ENCODE peak calls at places on chromosomes 16 and 17, in nine cellular contexts. U is stomach, K is ovary, W is esophagus squamous epithelium, P is right lobe of liver, J is IMR-90, Z is body of pancreas, H is Peyer's patch, C is GM12878. T is an unnamed sample. For H3K36me3, the result is how much of the 10 kb centered on the place peaks cover.

GRCh38 chr17:61251939-61252865 is 147.4 kb upstream of the TBX2 start:
- DNase-seq in U (peak), K (peak), W (peak), P (peak), J (peak), Z (peak), H (peak), C (no peak), T (peak)

GRCh38 chr17:72603346-72604242 is 482.8 kb downstream of the SOX9 start:
- DNase-seq in U (no peak), K (no peak), W (no peak), P (no peak), J (peak), Z (no peak), H (no peak), C (no peak), T (no peak)

GRCh38 chr17:45270828-45271418 is 9.0 kb upstream of the SPATA32 start:
- DNase-seq in U (no peak), K (no peak), W (no peak), P (no peak), J (no peak), Z (no peak), H (peak), C (no peak), T (no peak)

GRCh38 chr17:55420776-55421178 is 858 bp downstream of the MMD start:
- DNase-seq in U (peak), K (peak), W (no peak), P (peak), J (no peak), Z (peak), H (peak), C (no peak), T (peak)

GRCh38 chr17:44354582-44355309 is 8.9 kb downstream of the FAM171A2 start:
- DNase-seq in U (no peak), K (peak), W (no peak), P (no peak), J (no peak), Z (peak), H (peak), C (no peak), T (peak)

GRCh38 chr17:3913531-3914318 is 2.5 kb downstream of the P2RX1 start:
- DNase-seq in U (peak), K (peak), W (no peak), P (peak), J (peak), Z (peak), H (peak), C (peak), T (peak)

GRCh38 chr17:17784599-17785264 is 52.1 kb downstream of the SREBF1 start:
- DNase-seq in U (peak), K (peak), W (no peak), P (no peak), J (no peak), Z (no peak), H (no peak), C (no peak), T (no peak)

GRCh38 chr16:58493756-58494431 is 6.0 kb upstream of the NDRG4 start:
- DNase-seq in U (no peak), K (no peak), W (no peak), P (no peak), J (no peak), Z (no peak), H (no peak), C (no peak), T (no peak)

GRCh38 chr16:11913425-11914079 is 2.2 kb downstream of the GSPT1 start:
- DNase-seq in U (no peak), K (no peak), W (no peak), P (no peak), J (peak), Z (peak), H (no peak), C (no peak), T (no peak)

GRCh38 chr17:73308017-73308823 is 3.6 kb downstream of the CDC42EP4 start:
- DNase-seq in U (peak), K (peak), W (no peak), P (peak), J (peak), Z (peak), H (peak), C (no peak), T (peak)

GRCh38 chr17:28907052-28907438 is 4.2 kb upstream of the DHRS13 start:
- DNase-seq in U (no peak), K (no peak), W (no peak), P (no peak), J (no peak), Z (no peak), H (no peak), C (no peak), T (no peak)

GRCh38 chr17:29622337-29623282 is at the start of gene CORO6:
- DNase-seq in U (peak), K (peak), W (no peak), P (peak), J (peak), Z (peak), H (peak), C (no peak), T (peak)

GRCh38 chr16:63720848-63721247 is 1401.0 kb downstream of the CDH11 start:
- DNase-seq in U (no peak), K (no peak), W (no peak), P (no peak), J (no peak), Z (no peak), H (no peak), C (no peak), T (no peak)

GRCh38 chr16:57028086-57028485 is 38.7 kb downstream of the NLRC5 start:
- DNase-seq in U (no peak), K (no peak), W (no peak), P (no peak), J (no peak), Z (no peak), H (no peak), C (no peak), T (no peak)

GRCh38 chr16:62105244-62105643 is 69.0 kb upstream of the CDH8 start:
- DNase-seq in U (no peak), K (no peak), W (no peak), P (no peak), J (no peak), Z (no peak), H (no peak), C (no peak), T (no peak)

GRCh38 chr17:21291357-21291756 is 6.8 kb downstream of the MAP2K3 start:
- DNase-seq in U (no peak), K (no peak), W (no peak), P (peak), J (no peak), Z (no peak), H (no peak), C (no peak), T (peak)

GRCh38 chr17:8056232-8056975 is 17.5 kb downstream of the ALOX15B start:
- DNase-seq in U (peak), K (no peak), W (no peak), P (no peak), J (peak), Z (peak), H (peak), C (peak), T (peak)

GRCh38 chr17:47844230-47844629 is 3.2 kb upstream of the SCRN2 start:
- DNase-seq in U (no peak), K (no peak), W (no peak), P (no peak), J (peak), Z (no peak), H (no peak), C (no peak), T (peak)

GRCh38 chr17:39632153-39632941 is 4.6 kb upstream of the STARD3 start:
- DNase-seq in U (peak), K (no peak), W (no peak), P (no peak), J (no peak), Z (peak), H (no peak), C (no peak), T (no peak)

GRCh38 chr16:7185689-7186088 is 147.0 kb upstream of the RBFOX1 start:
- DNase-seq in U (no peak), K (no peak), W (no peak), P (no peak), J (no peak), Z (no peak), H (no peak), C (no peak), T (no peak)

GRCh38 chr17:30433514-30433913 is 43.7 kb upstream of the GOSR1 start:
- DNase-seq in U (peak), K (no peak), W (no peak), P (no peak), J (peak), Z (peak), H (no peak), C (no peak), T (peak)

GRCh38 chr16:86809458-86809955 is 231.2 kb downstream of the FOXL1 start:
- DNase-seq in U (no peak), K (no peak), W (no peak), P (no peak), J (peak), Z (no peak), H (no peak), C (no peak), T (no peak)

GRCh38 chr16:2720719-2721633 is 952 bp upstream of the PRSS27 start:
- DNase-seq in U (peak), K (peak), W (peak), P (peak), J (peak), Z (peak), H (peak), C (peak), T (peak)

GRCh38 chr17:62923515-62924150 is 42.4 kb upstream of the TANC2 start:
- DNase-seq in U (no peak), K (no peak), W (no peak), P (no peak), J (no peak), Z (no peak), H (no peak), C (no peak), T (no peak)

GRCh38 chr17:56902350-56902749 is 11.5 kb downstream of the TRIM25 start:
- DNase-seq in U (no peak), K (no peak), W (no peak), P (no peak), J (peak), Z (no peak), H (no peak), C (no peak), T (peak)

GRCh38 chr16:62408760-62409159 is 372.5 kb upstream of the CDH8 start:
- DNase-seq in U (no peak), K (no peak), W (no peak), P (no peak), J (no peak), Z (no peak), H (no peak), C (no peak), T (no peak)

GRCh38 chr17:1709971-1710806 is at the start of gene TLCD2:
- DNase-seq in U (peak), K (peak), W (no peak), P (peak), J (peak), Z (peak), H (no peak), C (no peak), T (peak)

GRCh38 chr16:47034455-47034854 is 61.0 kb upstream of the DNAJA2 start:
- DNase-seq in U (no peak), K (no peak), W (no peak), P (no peak), J (no peak), Z (no peak), H (no peak), C (no peak), T (no peak)

GRCh38 chr17:82859431-82860403 is 19.9 kb upstream of the ZNF750 start:
- DNase-seq in U (no peak), K (no peak), W (no peak), P (no peak), J (peak), Z (peak), H (peak), C (peak), T (peak)

GRCh38 chr17:35312790-35313711 is 60.4 kb downstream of the SLFN11 start:
- DNase-seq in U (peak), K (peak), W (no peak), P (peak), J (peak), Z (peak), H (peak), C (peak), T (peak)

GRCh38 chr17:35313875-35314409 is 59.5 kb downstream of the SLFN11 start:
- DNase-seq in U (no peak), K (no peak), W (no peak), P (peak), J (no peak), Z (no peak), H (no peak), C (no peak), T (peak)

GRCh38 chr17:35314415-35315216 is 58.8 kb downstream of the SLFN11 start:
- DNase-seq in U (no peak), K (no peak), W (no peak), P (no peak), J (no peak), Z (no peak), H (no peak), C (no peak), T (no peak)

GRCh38 chr17:35315971-35316370 is 57.5 kb downstream of the SLFN11 start:
- DNase-seq in U (no peak), K (no peak), W (no peak), P (no peak), J (no peak), Z (no peak), H (no peak), C (no peak), T (no peak)

DNA sequence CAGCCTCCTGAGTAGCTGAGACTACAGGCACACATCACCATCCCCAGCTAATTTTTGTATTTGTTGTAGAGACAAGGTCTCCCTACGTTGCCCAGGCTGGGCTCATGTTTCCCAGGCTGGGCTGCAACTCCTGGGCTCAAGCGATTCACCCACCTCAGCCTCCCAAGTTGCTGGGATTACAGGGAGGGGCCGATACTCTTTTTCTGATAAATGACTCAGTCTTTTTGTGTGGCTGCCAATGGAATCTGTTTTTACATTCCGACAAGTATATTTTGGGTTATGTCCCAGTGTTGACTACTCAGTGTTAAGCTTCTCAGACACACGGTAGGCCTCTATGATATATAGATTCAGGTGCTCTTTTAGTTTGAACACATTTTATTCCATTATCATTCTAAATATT is 58.1 kb downstream of the SLFN11 start:
- DNase-seq in U (no peak), K (peak), W (no peak), P (no peak), J (peak), Z (peak), H (no peak), C (no peak), T (peak)
- TF ChIP-seq POLR2A in U (no peak), K (no peak), W (no peak), P (no peak), J (no peak), Z (no peak), H (no peak), C (no peak), T (no peak)

GRCh38 chr17:80297996-80298560 is 37.4 kb downstream of the RNF213 start:
- DNase-seq in U (no peak), K (no peak), W (no peak), P (no peak), J (no peak), Z (no peak), H (no peak), C (no peak), T (no peak)

GRCh38 chr17:80295146-80295545 is 34.5 kb downstream of the RNF213 start:
- DNase-seq in U (no peak), K (no peak), W (no peak), P (no peak), J (no peak), Z (no peak), H (no peak), C (no peak), T (no peak)

GRCh38 chr17:80294653-80295052 is 34.0 kb downstream of the RNF213 start:
- DNase-seq in U (no peak), K (no peak), W (no peak), P (no peak), J (no peak), Z (no peak), H (no peak), C (no peak), T (no peak)

GRCh38 chr17:80295559-80295958 is 34.9 kb downstream of the RNF213 start:
- DNase-seq in U (no peak), K (no peak), W (no peak), P (no peak), J (no peak), Z (no peak), H (no peak), C (no peak), T (no peak)

DNA sequence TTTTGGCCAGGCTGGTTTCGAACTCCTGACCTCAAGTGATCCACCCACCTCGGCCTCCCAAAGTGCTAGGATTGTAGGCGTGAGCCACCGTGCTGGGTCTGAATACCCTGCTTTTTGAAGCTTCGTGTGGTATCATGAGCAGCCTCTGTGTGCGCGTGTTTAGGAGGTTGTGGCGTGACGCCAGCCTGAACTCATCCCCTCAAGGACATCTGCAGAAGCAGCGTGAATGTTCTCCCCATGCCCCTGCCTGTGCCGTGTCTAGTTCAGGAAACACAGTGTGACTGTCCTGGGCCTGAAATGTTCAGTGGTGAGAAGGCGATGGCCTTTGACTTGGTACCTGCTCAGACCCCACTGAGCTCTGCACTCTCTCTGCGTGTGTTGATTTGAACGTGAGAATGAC is 35.6 kb downstream of the RNF213 start:
- DNase-seq in U (no peak), K (peak), W (no peak), P (no peak), J (no peak), Z (no peak), H (no peak), C (no peak), T (peak)
- H3K36me3 ChIP-seq in U (half or more), K (under half), W (half or more), P (half or more), J (half or more), Z (half or more), H (under half), C (under half), T (under half)

GRCh38 chr16:67190041-67190440 is at the start of gene EXOC3L1:
- DNase-seq in U (no peak), K (no peak), W (no peak), P (no peak), J (no peak), Z (no peak), H (no peak), C (no peak), T (no peak)

GRCh38 chr16:67188798-67189197 is 1.1 kb downstream of the EXOC3L1 start:
- DNase-seq in U (no peak), K (no peak), W (no peak), P (no peak), J (no peak), Z (no peak), H (no peak), C (no peak), T (no peak)

GRCh38 chr16:67191410-67191994 is 453 bp upstream of the E2F4 start:
- DNase-seq in U (no peak), K (no peak), W (no peak), P (no peak), J (no peak), Z (no peak), H (no peak), C (no peak), T (no peak)

GRCh38 chr16:67191995-67192681 is at the start of gene E2F4:
- DNase-seq in U (peak), K (peak), W (peak), P (peak), J (peak), Z (peak), H (peak), C (peak), T (peak)

GRCh38 chr16:67190448-67191399 is 788 bp upstream of the EXOC3L1 start:
- DNase-seq in U (no peak), K (no peak), W (no peak), P (no peak), J (peak), Z (no peak), H (no peak), C (no peak), T (no peak)
- TF ChIP-seq POLR2A in U (no peak), K (no peak), W (no peak), P (no peak), J (no peak), Z (no peak), H (no peak), C (no peak), T (no peak)

DNA sequence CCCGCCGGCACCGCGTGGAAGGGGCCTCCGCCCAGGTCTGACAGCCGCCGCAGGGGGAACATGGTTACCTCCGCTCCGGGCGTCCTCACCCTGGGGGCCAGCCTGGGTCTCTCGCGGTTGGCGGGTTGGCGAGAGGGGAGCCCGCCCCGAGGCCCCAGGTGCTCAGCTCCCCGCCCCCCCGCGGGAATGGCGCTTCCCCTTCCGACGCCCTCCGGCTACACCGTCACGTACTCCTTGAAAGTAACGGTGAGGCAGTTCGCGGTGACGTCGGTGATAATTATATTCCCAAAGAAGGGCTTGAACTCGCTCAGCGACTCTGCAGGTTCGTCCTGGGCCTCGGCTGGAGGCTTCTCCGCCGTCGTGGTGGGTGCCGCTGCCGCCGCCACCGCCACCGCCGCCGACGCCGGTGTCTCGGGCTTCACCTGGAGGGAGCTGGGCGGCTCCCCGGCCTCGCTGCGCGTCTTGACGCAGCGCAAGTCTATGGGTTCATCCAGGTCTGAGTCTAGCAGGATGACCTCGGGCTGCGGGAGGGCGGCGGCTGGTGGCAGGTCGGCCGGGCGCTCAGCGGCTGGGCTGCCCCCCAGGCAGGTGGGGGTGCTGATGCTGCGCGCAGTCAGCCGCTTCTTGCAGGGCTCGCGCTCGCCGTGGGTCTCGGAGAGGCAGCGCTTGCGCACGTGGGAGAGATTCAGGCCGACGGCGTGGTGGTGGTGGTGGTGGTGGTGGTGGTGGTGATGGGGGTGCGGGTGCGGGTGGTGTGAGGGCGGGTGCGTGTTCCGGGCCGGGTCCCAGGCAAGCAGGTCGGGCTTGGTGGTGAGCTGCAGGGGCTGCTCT is 5.3 kb downstream of the CBX4 start:
- DNase-seq in U (no peak), K (no peak), W (no peak), P (peak), J (no peak), Z (no peak), H (no peak), C (no peak), T (no peak)
- H3K36me3 ChIP-seq in U (under half), K (under half), W (under half), P (under half), J (under half), Z (under half), H (under half), C (under half), T (under half)

DNA sequence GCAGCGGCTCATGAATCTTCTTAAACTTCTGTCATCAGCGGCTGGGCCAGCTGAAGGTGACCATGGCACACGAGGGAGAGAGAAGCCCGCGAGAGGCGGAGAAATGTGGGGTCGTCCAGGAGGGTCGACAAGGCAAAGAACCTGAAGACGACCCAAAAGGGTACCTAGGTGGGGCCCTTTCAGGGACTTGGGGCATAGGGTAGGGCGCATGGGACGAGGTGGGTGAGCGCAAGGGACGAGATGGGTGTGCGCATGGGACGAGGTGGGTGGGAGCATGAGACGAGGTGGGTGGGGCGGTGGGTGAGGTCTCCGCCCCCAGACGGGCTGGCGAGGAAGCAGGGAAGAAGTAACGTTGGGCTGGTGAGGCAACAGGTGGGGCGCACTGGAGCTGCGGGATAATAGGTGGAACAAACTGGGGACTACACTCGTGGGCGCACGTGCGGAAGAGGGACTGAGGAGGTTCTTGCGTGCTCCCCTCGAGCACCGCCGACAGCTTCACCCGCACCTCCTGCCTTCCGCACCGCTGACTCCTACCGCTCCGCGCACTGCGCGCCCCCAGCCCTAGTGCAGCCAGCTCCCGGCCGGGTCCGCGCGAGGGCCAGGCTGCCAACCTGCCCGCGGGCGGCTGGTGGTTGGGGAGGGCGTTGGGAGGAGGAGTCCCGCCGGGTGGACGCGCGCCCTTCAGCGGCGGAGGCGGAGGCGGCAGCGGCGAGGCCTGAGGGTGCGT is 23.2 kb upstream of the CRYM start:
- DNase-seq in U (peak), K (peak), W (no peak), P (peak), J (peak), Z (peak), H (peak), C (peak), T (peak)
- TF ChIP-seq POLR2A in U (no peak), K (no peak), W (no peak), P (no peak), J (peak), Z (peak), H (peak), C (no peak), T (peak)

T was measured in adrenal gland.